ENCODE peak calls at places on chromosomes 5 and 9, in six cellular contexts. N, O, K, L, D and C are unnamed samples.

GRCh38 chr9:125430611-125431305 is 169.1 kb downstream of the GAPVD1 start:
- DNase-seq in N (no peak), O (no peak), D (no peak), L (no peak), K (no peak), C (no peak)

GRCh38 chr5:95078868-95079267 is 206.0 kb downstream of the MCTP1 start:
- DNase-seq in N (no peak), K (no peak), L (no peak), D (no peak), O (no peak), C (no peak)

GRCh38 chr9:95171596-95171995 is 145.9 kb downstream of the FANCC start:
- DNase-seq in K (no peak), N (no peak), L (no peak), D (peak; percentile 42), O (no peak), C (no peak)

GRCh38 chr5:35091734-35092133 is 44.0 kb upstream of the AGXT2 start:
- DNase-seq in D (no peak), O (no peak), K (no peak), N (no peak), L (no peak), C (no peak)

GRCh38 chr9:3858961-3859360 is 333.2 kb upstream of the RFX3 start:
- DNase-seq in L (no peak), D (peak; percentile 30), K (no peak), O (no peak), N (no peak), C (peak; percentile 45)

GRCh38 chr9:112005939-112006338 is 109.3 kb downstream of the UGCG start:
- DNase-seq in D (no peak), O (no peak), L (no peak), K (no peak), N (no peak), C (no peak)

GRCh38 chr5:50655810-50656205 is 10.6 kb upstream of the PARP8 start:
- DNase-seq in N (no peak), L (no peak), O (no peak), K (no peak), D (no peak), C (no peak)

GRCh38 chr5:149887622-149888183 is 56.9 kb downstream of the PDE6A start:
- DNase-seq in N (no peak), O (no peak), D (peak; percentile 56), K (no peak), L (no peak), C (peak; percentile 84)

GRCh38 chr5:5316333-5316732 is 106.1 kb upstream of the ICE1 start:
- DNase-seq in O (peak; percentile 22), N (no peak), L (no peak), K (no peak), D (no peak), C (no peak)

GRCh38 chr9:20753761-20754160 is 69.7 kb downstream of the FOCAD start:
- DNase-seq in K (no peak), N (no peak), O (no peak), D (no peak), L (no peak), C (no peak)

GRCh38 chr5:95958308-95959014 is 3.2 kb downstream of the ELL2 start:
- DNase-seq in L (peak; percentile 61), N (no peak), D (peak; percentile 43), O (no peak), K (no peak), C (no peak)

GRCh38 chr9:34578241-34579096 is 11.1 kb downstream of the CNTFR start:
- DNase-seq in K (no peak), L (no peak), N (no peak), O (no peak), D (peak; percentile 31), C (no peak)

GRCh38 chr5:77129386-77129785 is 42.3 kb upstream of the ZBED3 start:
- DNase-seq in O (no peak), K (peak; percentile 27), D (peak; percentile 41), L (no peak), N (no peak), C (no peak)

GRCh38 chr5:171272996-171273970 is 35.8 kb upstream of the TLX3 start:
- DNase-seq in D (peak; percentile 26), O (no peak), L (no peak), K (peak; percentile 27), N (no peak), C (no peak)

GRCh38 chr9:91100878-91101450 is 260.8 kb downstream of the AUH start:
- DNase-seq in N (no peak), O (peak; percentile 77), L (no peak), D (peak; percentile 63), K (no peak), C (no peak)

GRCh38 chr9:111622626-111623025 is 8.5 kb upstream of the DNAJC25 start:
- DNase-seq in L (peak; percentile 75), K (no peak), O (no peak), D (peak; percentile 93), N (peak; percentile 72), C (no peak)

GRCh38 chr5:119179857-119180641 is 109.2 kb downstream of the DMXL1 start:
- DNase-seq in N (no peak), D (peak; percentile 9), L (no peak), K (no peak), O (no peak), C (no peak)

GRCh38 chr5:180330810-180331646 is 22.1 kb downstream of the GFPT2 start:
- DNase-seq in N (peak; percentile 61), O (peak; percentile 64), K (no peak), D (peak; percentile 100), L (peak; percentile 65), C (peak; percentile 96)

GRCh38 chr5:108326982-108327381 is 54.9 kb downstream of the FBXL17 start:
- DNase-seq in N (no peak), L (no peak), K (no peak), D (no peak), O (no peak), C (no peak)

GRCh38 chr9:15299374-15299939 is 7.6 kb downstream of the TTC39B start:
- DNase-seq in K (no peak), O (no peak), L (peak; percentile 64), N (no peak), D (no peak), C (no peak)

GRCh38 chr5:150172147-150172546 is 5.6 kb downstream of the CDX1 start:
- DNase-seq in N (no peak), O (no peak), D (peak; percentile 78), L (no peak), K (no peak), C (no peak)

GRCh38 chr5:170885281-170885680 is 23.5 kb downstream of the RANBP17 start:
- DNase-seq in K (no peak), O (no peak), N (no peak), L (no peak), D (peak; percentile 19), C (no peak)

GRCh38 chr5:92081958-92082712 is 699.0 kb upstream of the ARRDC3 start:
- DNase-seq in L (no peak), N (no peak), O (no peak), K (no peak), D (no peak), C (no peak)

GRCh38 chr5:10913846-10914245 is 152.8 kb upstream of the DAP start:
- DNase-seq in K (no peak), N (no peak), O (no peak), D (peak; percentile 82), L (no peak), C (peak; percentile 74)

GRCh38 chr5:170120576-170120975 is 14.9 kb downstream of the FOXI1 start:
- DNase-seq in N (no peak), L (no peak), D (peak; percentile 63), O (no peak), K (no peak), C (peak; percentile 16)

DNA sequence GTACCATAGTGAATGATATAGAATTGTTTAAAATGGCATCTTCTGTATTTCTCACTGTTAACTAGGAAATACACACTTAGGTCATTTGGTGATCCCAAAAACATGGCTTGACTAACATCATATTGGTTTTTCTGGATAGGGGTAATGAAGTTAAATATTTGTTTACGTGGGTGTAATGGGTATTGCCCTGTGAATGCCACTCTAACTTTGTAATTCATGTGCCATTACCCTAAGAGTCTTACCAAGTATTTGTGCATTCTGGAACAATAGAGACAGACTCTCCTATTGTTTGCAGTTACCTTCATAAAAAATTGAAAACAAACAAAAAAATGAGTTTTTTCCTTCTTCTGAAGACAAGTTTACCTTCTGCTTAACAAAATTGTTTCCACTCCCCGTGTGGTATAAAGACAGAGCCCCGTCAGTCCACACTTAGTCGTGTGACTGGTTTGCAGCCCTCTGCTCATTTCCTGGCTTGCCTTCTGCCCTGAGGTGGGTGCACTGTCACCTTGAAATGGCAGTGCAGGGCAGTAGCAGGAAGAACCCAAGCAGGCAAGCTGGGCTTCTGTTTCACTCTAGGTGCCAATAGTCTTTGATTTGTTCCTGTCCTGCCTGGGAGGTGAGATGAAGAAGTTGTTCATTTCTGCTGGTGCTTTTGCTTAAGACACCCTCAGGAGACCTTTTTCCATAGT is 9.6 kb upstream of the CATSPER3 start:
- DNase-seq in L (no peak), D (no peak), N (no peak), O (no peak), K (no peak), C (no peak)
- H3K4me1 ChIP-seq in L (no peaks in the 10 kb centered on the region), D (no peaks in the 10 kb centered on the region), N (no peaks in the 10 kb centered on the region), O (peaks cover 3% of the 10 kb centered on the region), K (no peaks in the 10 kb centered on the region), C (no peaks in the 10 kb centered on the region)

DNA sequence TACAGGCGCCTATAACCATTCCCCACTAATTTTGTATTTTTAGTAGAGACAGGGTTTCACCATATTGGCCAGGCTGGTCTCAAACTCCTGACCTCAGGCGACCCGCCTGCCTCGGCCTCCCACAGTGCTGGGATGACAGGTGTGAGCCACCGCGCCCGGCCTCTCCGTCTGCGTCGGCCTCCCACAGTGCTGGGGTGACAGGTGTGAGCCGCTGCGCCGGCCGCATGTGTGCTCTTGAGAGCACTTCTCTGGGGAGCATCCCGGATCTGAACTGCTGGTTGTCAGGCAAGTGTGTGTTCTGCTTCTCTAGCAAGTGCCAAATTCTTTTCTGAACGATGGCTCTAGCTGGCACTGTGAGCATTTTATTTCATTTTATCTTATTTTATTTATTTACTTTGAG is 3.7 kb upstream of the ENTPD2 start:
- DNase-seq in D (no peak), K (no peak), O (no peak), L (no peak), N (no peak), C (no peak)
- H3K27me3 ChIP-seq in D (peaks cover 16% of the 10 kb centered on the region), K (no peaks in the 10 kb centered on the region), O (peaks cover 37% of the 10 kb centered on the region), L (peaks cover 9% of the 10 kb centered on the region), N (peaks cover 4% of the 10 kb centered on the region), C (peaks cover 49% of the 10 kb centered on the region)

DNA sequence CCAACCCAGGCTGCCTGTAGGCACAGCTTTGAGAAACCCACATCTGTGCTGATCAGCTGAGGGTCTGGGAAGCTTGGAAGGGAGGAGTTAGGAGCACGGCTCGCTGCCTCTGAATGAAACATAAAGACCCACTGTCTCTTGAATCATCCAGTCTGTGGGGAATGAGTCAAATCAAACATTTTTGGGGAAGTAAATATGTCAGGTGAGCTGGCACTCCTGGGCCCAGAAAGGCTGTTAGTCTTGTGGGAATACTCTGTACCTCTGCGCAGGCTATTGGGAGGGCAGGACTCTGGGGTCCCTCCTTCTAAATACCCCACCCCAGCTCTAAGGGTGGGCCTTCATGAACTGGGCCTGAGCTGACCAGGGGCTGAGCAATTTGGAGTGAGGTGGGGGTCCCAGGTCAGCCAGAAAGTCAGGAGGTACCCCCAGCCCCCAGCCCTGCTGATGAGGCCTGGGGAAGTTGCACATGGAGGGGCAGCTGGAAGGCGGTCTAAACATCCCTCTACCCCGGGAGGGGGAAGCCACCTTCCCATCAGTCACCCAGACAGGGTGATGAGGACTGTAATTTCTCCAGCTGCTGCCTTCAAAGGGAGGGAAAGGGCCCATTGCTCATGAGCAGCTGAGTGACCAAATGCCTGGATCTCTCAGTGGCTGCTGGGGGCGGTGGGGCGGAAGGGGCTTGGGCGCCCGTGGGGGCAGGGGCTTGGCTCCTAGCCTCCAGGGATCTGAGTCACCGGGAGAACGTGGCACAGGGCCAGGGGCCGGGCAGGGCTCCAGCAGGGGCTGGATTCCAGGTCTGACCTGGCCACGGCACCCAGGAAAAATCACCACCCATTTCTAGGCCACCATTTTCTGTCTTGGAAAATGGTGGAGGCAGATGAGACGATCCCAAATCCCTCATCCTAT is 10.8 kb downstream of the FIBCD1 start:
- DNase-seq in O (no peak), K (no peak), D (peak; percentile 62), L (no peak), N (no peak), C (peak; percentile 33)
- H3K27ac ChIP-seq in O (no peak overlapping the region), K (no peak overlapping the region), D (no peak overlapping the region), L (no peak overlapping the region), N (no peak overlapping the region), C (no peak overlapping the region)

GRCh38 chr5:61559722-61560121 is 227.7 kb downstream of the ZSWIM6 start:
- DNase-seq in K (no peak), L (no peak), N (no peak), O (no peak), D (no peak), C (no peak)
- H3K4me1 ChIP-seq in K (no peaks in the 10 kb centered on the region), L (no peaks in the 10 kb centered on the region), N (peaks cover 4% of the 10 kb centered on the region), O (no peaks in the 10 kb centered on the region), D (no peaks in the 10 kb centered on the region), C (no peaks in the 10 kb centered on the region)